ENCODE peak calls at places on chromosomes 12 and 14, in ten cellular contexts. J is COR-L47; G is ACHN; T is nephron progenitor cell; D is A549; B is OCI-LY7; M is stimulated activated CD4-positive, alpha-beta T cell treated with anti-CD3 and anti-CD28 coated beads, Interleukin-2, amount 100 ng/mL, for 24 hours; R is tibial nerve; H is fibroblast of the conjunctiva; P is NB4. Q is an unnamed sample.

GRCh38 chr14:96039633-96040311 is 610 bp downstream of the C14orf132 start:
- DNase-seq in J (peak; percentile 52), G (no peak), T (peak; percentile 67), D (peak; percentile 18), B (no peak), M (peak; percentile 37), R (no peak), H (no peak), P (no peak), Q (peak; percentile 13)

GRCh38 chr12:3152013-3152412 is 74.8 kb downstream of the TSPAN9 start:
- DNase-seq in J (no peak), G (no peak), T (no peak), D (no peak), B (no peak), M (no peak), R (no peak), H (no peak), P (no peak), Q (peak; percentile 32)

GRCh38 chr14:71381814-71382213 is 474.6 kb downstream of the PCNX1 start:
- DNase-seq in J (no peak), G (no peak), T (no peak), D (no peak), B (no peak), M (no peak), R (no peak), H (no peak), P (no peak), Q (no peak)

GRCh38 chr12:56749364-56749763 is 2.8 kb downstream of the PRIM1 start:
- DNase-seq in J (no peak), G (no peak), T (no peak), D (no peak), B (peak; percentile 30), M (no peak), R (no peak), H (no peak), P (peak; percentile 43), Q (no peak)

GRCh38 chr14:52733824-52734223 is 3.9 kb downstream of the STYX start:
- DNase-seq in J (no peak), G (no peak), T (no peak), D (no peak), B (no peak), M (no peak), R (no peak), H (no peak), P (no peak), Q (no peak)

GRCh38 chr14:22657861-22658260 is 13.7 kb upstream of the OR6J1 start:
- DNase-seq in J (no peak), G (peak; percentile 41), T (no peak), D (peak; percentile 39), B (peak; percentile 49), M (no peak), R (no peak), H (no peak), P (peak; percentile 44), Q (no peak)

GRCh38 chr14:47678157-47678556 is 2.8 kb upstream of the MDGA2 start:
- DNase-seq in J (no peak), G (peak; percentile 18), T (no peak), D (no peak), B (no peak), M (no peak), R (no peak), H (no peak), P (no peak), Q (no peak)

GRCh38 chr12:42291680-42292079 is 34.2 kb downstream of the ZCRB1 start:
- DNase-seq in J (no peak), G (no peak), T (no peak), D (no peak), B (no peak), M (no peak), R (no peak), H (no peak), P (no peak), Q (no peak)

GRCh38 chr14:74483321-74483720 is 9.8 kb downstream of the NPC2 start:
- DNase-seq in J (no peak), G (no peak), T (no peak), D (no peak), B (no peak), M (no peak), R (no peak), H (no peak), P (no peak), Q (no peak)

GRCh38 chr14:100416921-100417451 is 93.8 kb downstream of the SLC25A47 start:
- DNase-seq in J (no peak), G (peak; percentile 33), T (no peak), D (peak; percentile 57), B (no peak), M (no peak), R (no peak), H (no peak), P (no peak), Q (no peak)

GRCh38 chr14:102086346-102086971 is 385 bp downstream of the HSP90AA1 start:
- DNase-seq in J (peak; percentile 44), G (peak; percentile 39), T (no peak), D (peak; percentile 37), B (peak; percentile 70), M (peak; percentile 60), R (no peak), H (peak; percentile 28), P (peak; percentile 65), Q (peak; percentile 47)

GRCh38 chr12:257521-258321 is 4.9 kb downstream of the SLC6A13 start:
- DNase-seq in J (no peak), G (no peak), T (no peak), D (no peak), B (no peak), M (no peak), R (no peak), H (no peak), P (no peak), Q (no peak)

GRCh38 chr12:14167005-14167628 is 185.7 kb upstream of the GRIN2B start:
- DNase-seq in J (no peak), G (peak; percentile 67), T (peak; percentile 65), D (peak; percentile 60), B (peak; percentile 72), M (peak; percentile 33), R (peak; percentile 19), H (peak; percentile 14), P (peak; percentile 55), Q (peak; percentile 33)

GRCh38 chr14:102663031-102663430 is 70.6 kb downstream of the RCOR1 start:
- DNase-seq in J (no peak), G (no peak), T (no peak), D (no peak), B (no peak), M (no peak), R (no peak), H (no peak), P (peak; percentile 36), Q (no peak)

GRCh38 chr14:95482967-95483842 is 33.2 kb downstream of the SYNE3 start:
- DNase-seq in J (no peak), G (peak; percentile 70), T (no peak), D (peak; percentile 67), B (no peak), M (no peak), R (peak; percentile 77), H (peak; percentile 79), P (no peak), Q (peak; percentile 63)

GRCh38 chr14:33738029-33738428 is 212.8 kb downstream of the EGLN3 start:
- DNase-seq in J (no peak), G (no peak), T (no peak), D (no peak), B (no peak), M (no peak), R (no peak), H (no peak), P (no peak), Q (no peak)

GRCh38 chr14:73743431-73743931 is 29.3 kb upstream of the PNMA1 start:
- DNase-seq in J (no peak), G (no peak), T (no peak), D (no peak), B (peak; percentile 68), M (peak; percentile 73), R (no peak), H (no peak), P (peak; percentile 95), Q (no peak)

GRCh38 chr12:72264548-72265175 is 7.5 kb upstream of the TRHDE start:
- DNase-seq in J (peak; percentile 12), G (peak; percentile 46), T (no peak), D (peak; percentile 24), B (peak; percentile 13), M (no peak), R (no peak), H (no peak), P (peak; percentile 19), Q (no peak)

GRCh38 chr14:81343701-81344100 is 56.4 kb downstream of the STON2 start:
- DNase-seq in J (no peak), G (no peak), T (no peak), D (no peak), B (no peak), M (no peak), R (no peak), H (no peak), P (no peak), Q (no peak)

GRCh38 chr12:120466560-120467315 is 2.8 kb downstream of the SRSF9 start:
- DNase-seq in J (peak; percentile 30), G (peak; percentile 68), T (peak; percentile 52), D (peak; percentile 64), B (peak; percentile 64), M (peak; percentile 46), R (no peak), H (no peak), P (peak; percentile 78), Q (peak; percentile 20)

GRCh38 chr14:40099316-40099715 is 667.1 kb upstream of the FBXO33 start:
- DNase-seq in J (no peak), G (no peak), T (no peak), D (no peak), B (no peak), M (no peak), R (no peak), H (no peak), P (no peak), Q (no peak)

GRCh38 chr14:77003960-77004710 is 24.4 kb downstream of the IRF2BPL start:
- DNase-seq in J (no peak), G (no peak), T (no peak), D (no peak), B (no peak), M (no peak), R (no peak), H (no peak), P (no peak), Q (peak; percentile 75)

GRCh38 chr12:122137681-122138080 is 36.3 kb downstream of the IL31 start:
- DNase-seq in J (peak; percentile 38), G (no peak), T (peak; percentile 32), D (no peak), B (no peak), M (peak; percentile 14), R (no peak), H (no peak), P (no peak), Q (peak; percentile 50)

GRCh38 chr12:95516757-95517156 is 34.5 kb downstream of the USP44 start:
- DNase-seq in J (no peak), G (no peak), T (no peak), D (no peak), B (no peak), M (no peak), R (no peak), H (no peak), P (no peak), Q (no peak)

GRCh38 chr12:57797938-57798337 is 15.4 kb downstream of the TSFM start:
- DNase-seq in J (no peak), G (no peak), T (no peak), D (no peak), B (no peak), M (no peak), R (no peak), H (no peak), P (no peak), Q (no peak)

GRCh38 chr12:89971880-89972279 is 263.2 kb upstream of the ATP2B1 start:
- DNase-seq in J (no peak), G (no peak), T (no peak), D (peak; percentile 74), B (no peak), M (no peak), R (no peak), H (no peak), P (no peak), Q (no peak)

GRCh38 chr14:76742961-76743360 is 18.3 kb upstream of the VASH1 start:
- DNase-seq in J (no peak), G (peak; percentile 8), T (no peak), D (no peak), B (no peak), M (no peak), R (no peak), H (no peak), P (peak; percentile 85), Q (no peak)

GRCh38 chr14:67418368-67419174 is 6.6 kb upstream of the PLEK2 start:
- DNase-seq in J (no peak), G (no peak), T (no peak), D (peak; percentile 35), B (no peak), M (no peak), R (no peak), H (no peak), P (no peak), Q (no peak)

Q was measured in thyroid gland.